ENCODE peak calls at places on chromosomes 11 and 22, in nine cellular contexts. One of them, this sample, is unnamed.

GRCh38 chr11:83192846-83193245 is 666 bp upstream of the ANKRD42 start:
- DNase-seq in KBM-7: no peak
- DNase-seq in T-helper 2 cell: no peak
- DNase-seq in ELR: no peak
- DNase-seq in SW 1271: no peak
- DNase-seq in stimulated activated effector memory CD8-positive, alpha-beta T cell treated with anti-CD3 and anti-CD28 coated beads, Interleukin-12 subunit alpha, Interleukin-12 subunit beta, amount 100 ng/mL, for 72 hours: no peak
- DNase-seq in Caki2: no peak
- DNase-seq in AG09319: no peak
- DNase-seq in Daoy: no peak
- DNase-seq in this sample: no peak

GRCh38 chr11:132307309-132308020 is 937.0 kb downstream of the NTM start:
- DNase-seq in T-helper 2 cell: no peak
- DNase-seq in SW 1271: no peak
- DNase-seq in stimulated activated effector memory CD8-positive, alpha-beta T cell treated with anti-CD3 and anti-CD28 coated beads, Interleukin-12 subunit alpha, Interleukin-12 subunit beta, amount 100 ng/mL, for 72 hours: no peak
- DNase-seq in KBM-7: no peak
- DNase-seq in Daoy: no peak
- DNase-seq in AG09319: no peak
- DNase-seq in Caki2: no peak
- DNase-seq in ELR: no peak
- DNase-seq in this sample: no peak

GRCh38 chr22:20205964-20206708 is 55.3 kb upstream of the CCDC188 start:
- DNase-seq in SW 1271: peak; percentile 24
- DNase-seq in AG09319: peak; percentile 57
- DNase-seq in Caki2: peak; percentile 71
- DNase-seq in ELR: peak; percentile 79
- DNase-seq in T-helper 2 cell: peak; percentile 48
- DNase-seq in stimulated activated effector memory CD8-positive, alpha-beta T cell treated with anti-CD3 and anti-CD28 coated beads, Interleukin-12 subunit alpha, Interleukin-12 subunit beta, amount 100 ng/mL, for 72 hours: peak; percentile 78
- DNase-seq in KBM-7: peak; percentile 84
- DNase-seq in Daoy: peak; percentile 63
- DNase-seq in this sample: peak; percentile 69

GRCh38 chr11:44811841-44812448 is 85.2 kb downstream of the TSPAN18 start:
- DNase-seq in Caki2: no peak
- DNase-seq in KBM-7: no peak
- DNase-seq in SW 1271: no peak
- DNase-seq in ELR: no peak
- DNase-seq in stimulated activated effector memory CD8-positive, alpha-beta T cell treated with anti-CD3 and anti-CD28 coated beads, Interleukin-12 subunit alpha, Interleukin-12 subunit beta, amount 100 ng/mL, for 72 hours: no peak
- DNase-seq in AG09319: no peak
- DNase-seq in T-helper 2 cell: no peak
- DNase-seq in Daoy: peak; percentile 60
- DNase-seq in this sample: no peak

GRCh38 chr11:134071306-134071705 is 2.4 kb downstream of the JAM3 start:
- DNase-seq in Caki2: no peak
- DNase-seq in T-helper 2 cell: no peak
- DNase-seq in KBM-7: no peak
- DNase-seq in stimulated activated effector memory CD8-positive, alpha-beta T cell treated with anti-CD3 and anti-CD28 coated beads, Interleukin-12 subunit alpha, Interleukin-12 subunit beta, amount 100 ng/mL, for 72 hours: no peak
- DNase-seq in SW 1271: no peak
- DNase-seq in Daoy: no peak
- DNase-seq in ELR: no peak
- DNase-seq in AG09319: no peak
- DNase-seq in this sample: no peak

GRCh38 chr22:43159484-43160178 is 8.3 kb downstream of the TSPO start:
- DNase-seq in Daoy: peak; percentile 57
- DNase-seq in ELR: no peak
- DNase-seq in AG09319: no peak
- DNase-seq in T-helper 2 cell: no peak
- DNase-seq in Caki2: no peak
- DNase-seq in stimulated activated effector memory CD8-positive, alpha-beta T cell treated with anti-CD3 and anti-CD28 coated beads, Interleukin-12 subunit alpha, Interleukin-12 subunit beta, amount 100 ng/mL, for 72 hours: no peak
- DNase-seq in SW 1271: no peak
- DNase-seq in KBM-7: no peak
- DNase-seq in this sample: no peak

GRCh38 chr22:25061605-25062377 is 109.3 kb downstream of the KIAA1671 start:
- DNase-seq in Daoy: no peak
- DNase-seq in AG09319: no peak
- DNase-seq in Caki2: no peak
- DNase-seq in ELR: no peak
- DNase-seq in KBM-7: peak; percentile 14
- DNase-seq in SW 1271: no peak
- DNase-seq in stimulated activated effector memory CD8-positive, alpha-beta T cell treated with anti-CD3 and anti-CD28 coated beads, Interleukin-12 subunit alpha, Interleukin-12 subunit beta, amount 100 ng/mL, for 72 hours: no peak
- DNase-seq in T-helper 2 cell: no peak
- DNase-seq in this sample: no peak

GRCh38 chr11:2096919-2097301 is 42.3 kb downstream of the IGF2 start:
- DNase-seq in SW 1271: no peak
- DNase-seq in AG09319: no peak
- DNase-seq in Caki2: no peak
- DNase-seq in KBM-7: no peak
- DNase-seq in stimulated activated effector memory CD8-positive, alpha-beta T cell treated with anti-CD3 and anti-CD28 coated beads, Interleukin-12 subunit alpha, Interleukin-12 subunit beta, amount 100 ng/mL, for 72 hours: no peak
- DNase-seq in ELR: peak; percentile 40
- DNase-seq in Daoy: no peak
- DNase-seq in T-helper 2 cell: no peak
- DNase-seq in this sample: peak; percentile 23

GRCh38 chr11:111633756-111634362 is 31.6 kb downstream of the SIK2 start:
- DNase-seq in T-helper 2 cell: no peak
- DNase-seq in SW 1271: peak; percentile 78
- DNase-seq in stimulated activated effector memory CD8-positive, alpha-beta T cell treated with anti-CD3 and anti-CD28 coated beads, Interleukin-12 subunit alpha, Interleukin-12 subunit beta, amount 100 ng/mL, for 72 hours: no peak
- DNase-seq in Daoy: peak; percentile 48
- DNase-seq in Caki2: no peak
- DNase-seq in KBM-7: peak; percentile 14
- DNase-seq in AG09319: no peak
- DNase-seq in ELR: peak; percentile 78
- DNase-seq in this sample: no peak

GRCh38 chr11:87306260-87306861 is 268.6 kb downstream of the TMEM135 start:
- DNase-seq in SW 1271: no peak
- DNase-seq in stimulated activated effector memory CD8-positive, alpha-beta T cell treated with anti-CD3 and anti-CD28 coated beads, Interleukin-12 subunit alpha, Interleukin-12 subunit beta, amount 100 ng/mL, for 72 hours: no peak
- DNase-seq in Daoy: no peak
- DNase-seq in Caki2: no peak
- DNase-seq in AG09319: peak; percentile 7
- DNase-seq in ELR: no peak
- DNase-seq in KBM-7: no peak
- DNase-seq in T-helper 2 cell: no peak
- DNase-seq in this sample: no peak

GRCh38 chr11:110715541-110715940 is 3.3 kb upstream of the ARHGAP20 start:
- DNase-seq in KBM-7: no peak
- DNase-seq in stimulated activated effector memory CD8-positive, alpha-beta T cell treated with anti-CD3 and anti-CD28 coated beads, Interleukin-12 subunit alpha, Interleukin-12 subunit beta, amount 100 ng/mL, for 72 hours: no peak
- DNase-seq in T-helper 2 cell: no peak
- DNase-seq in Daoy: no peak
- DNase-seq in AG09319: no peak
- DNase-seq in ELR: no peak
- DNase-seq in Caki2: no peak
- DNase-seq in SW 1271: peak; percentile 37
- DNase-seq in this sample: no peak

GRCh38 chr11:91707652-91708051 is 517.0 kb upstream of the FAT3 start:
- DNase-seq in KBM-7: no peak
- DNase-seq in T-helper 2 cell: no peak
- DNase-seq in SW 1271: no peak
- DNase-seq in ELR: no peak
- DNase-seq in AG09319: no peak
- DNase-seq in Caki2: no peak
- DNase-seq in stimulated activated effector memory CD8-positive, alpha-beta T cell treated with anti-CD3 and anti-CD28 coated beads, Interleukin-12 subunit alpha, Interleukin-12 subunit beta, amount 100 ng/mL, for 72 hours: no peak
- DNase-seq in Daoy: no peak
- DNase-seq in this sample: no peak

GRCh38 chr11:126815111-126815510 is 185.5 kb downstream of the KIRREL3 start:
- DNase-seq in Caki2: no peak
- DNase-seq in Daoy: peak; percentile 36
- DNase-seq in stimulated activated effector memory CD8-positive, alpha-beta T cell treated with anti-CD3 and anti-CD28 coated beads, Interleukin-12 subunit alpha, Interleukin-12 subunit beta, amount 100 ng/mL, for 72 hours: no peak
- DNase-seq in ELR: peak; percentile 83
- DNase-seq in SW 1271: no peak
- DNase-seq in AG09319: no peak
- DNase-seq in T-helper 2 cell: no peak
- DNase-seq in KBM-7: no peak
- DNase-seq in this sample: no peak

GRCh38 chr11:2537010-2537695 is 92.3 kb downstream of the KCNQ1 start:
- DNase-seq in Caki2: no peak
- DNase-seq in ELR: no peak
- DNase-seq in KBM-7: no peak
- DNase-seq in AG09319: no peak
- DNase-seq in SW 1271: no peak
- DNase-seq in stimulated activated effector memory CD8-positive, alpha-beta T cell treated with anti-CD3 and anti-CD28 coated beads, Interleukin-12 subunit alpha, Interleukin-12 subunit beta, amount 100 ng/mL, for 72 hours: no peak
- DNase-seq in T-helper 2 cell: no peak
- DNase-seq in Daoy: no peak
- DNase-seq in this sample: no peak

GRCh38 chr11:67113231-67113721 is 5.8 kb upstream of the KDM2A start:
- DNase-seq in Daoy: no peak
- DNase-seq in AG09319: no peak
- DNase-seq in SW 1271: no peak
- DNase-seq in stimulated activated effector memory CD8-positive, alpha-beta T cell treated with anti-CD3 and anti-CD28 coated beads, Interleukin-12 subunit alpha, Interleukin-12 subunit beta, amount 100 ng/mL, for 72 hours: peak; percentile 57
- DNase-seq in Caki2: no peak
- DNase-seq in T-helper 2 cell: no peak
- DNase-seq in ELR: no peak
- DNase-seq in KBM-7: peak; percentile 52
- DNase-seq in this sample: no peak

GRCh38 chr11:126538071-126538470 is 182.6 kb downstream of the ST3GAL4 start:
- DNase-seq in T-helper 2 cell: no peak
- DNase-seq in Caki2: no peak
- DNase-seq in ELR: no peak
- DNase-seq in Daoy: no peak
- DNase-seq in SW 1271: no peak
- DNase-seq in AG09319: no peak
- DNase-seq in KBM-7: no peak
- DNase-seq in stimulated activated effector memory CD8-positive, alpha-beta T cell treated with anti-CD3 and anti-CD28 coated beads, Interleukin-12 subunit alpha, Interleukin-12 subunit beta, amount 100 ng/mL, for 72 hours: no peak
- DNase-seq in this sample: no peak

GRCh38 chr11:128471138-128471661 is 116.2 kb downstream of the ETS1 start:
- DNase-seq in T-helper 2 cell: peak; percentile 26
- DNase-seq in Caki2: no peak
- DNase-seq in ELR: no peak
- DNase-seq in SW 1271: no peak
- DNase-seq in stimulated activated effector memory CD8-positive, alpha-beta T cell treated with anti-CD3 and anti-CD28 coated beads, Interleukin-12 subunit alpha, Interleukin-12 subunit beta, amount 100 ng/mL, for 72 hours: no peak
- DNase-seq in Daoy: no peak
- DNase-seq in AG09319: no peak
- DNase-seq in KBM-7: no peak
- DNase-seq in this sample: no peak

GRCh38 chr22:38700271-38700788 is 413 bp downstream of the JOSD1 start:
- DNase-seq in stimulated activated effector memory CD8-positive, alpha-beta T cell treated with anti-CD3 and anti-CD28 coated beads, Interleukin-12 subunit alpha, Interleukin-12 subunit beta, amount 100 ng/mL, for 72 hours: no peak
- DNase-seq in T-helper 2 cell: no peak
- DNase-seq in SW 1271: peak; percentile 57
- DNase-seq in AG09319: no peak
- DNase-seq in Caki2: no peak
- DNase-seq in KBM-7: no peak
- DNase-seq in ELR: peak; percentile 78
- DNase-seq in Daoy: no peak
- DNase-seq in this sample: no peak

GRCh38 chr11:44680982-44681597 is 45.7 kb upstream of the TSPAN18 start:
- DNase-seq in SW 1271: no peak
- DNase-seq in Daoy: no peak
- DNase-seq in stimulated activated effector memory CD8-positive, alpha-beta T cell treated with anti-CD3 and anti-CD28 coated beads, Interleukin-12 subunit alpha, Interleukin-12 subunit beta, amount 100 ng/mL, for 72 hours: peak; percentile 55
- DNase-seq in ELR: peak; percentile 50
- DNase-seq in T-helper 2 cell: peak; percentile 15
- DNase-seq in Caki2: no peak
- DNase-seq in AG09319: no peak
- DNase-seq in KBM-7: no peak
- DNase-seq in this sample: peak; percentile 44

This sample was measured in activated CD4-positive, CD25-positive, alpha-beta regulatory T cell treated with anti-CD3 and anti-CD28 coated beads, Interleukin-2, amount 50 U/mL, for 72 hours.